ENCODE peak calls at places on chromosomes 6 and 20, in six cellular contexts. L is NB4, T is body of pancreas, P is adrenal gland, R is IMR-90, B is OCI-LY7. F is an unnamed sample.

GRCh38 chr6:162964703-162965140 is 236.9 kb downstream of the PACRG start:
- DNase-seq in P (peak), L (no peak), T (peak), R (peak), B (no peak), F (peak)

GRCh38 chr20:38842017-38842416 is 36.5 kb downstream of the PPP1R16B start:
- DNase-seq in T (no peak), P (no peak), L (no peak), B (peak), R (no peak), F (no peak)

GRCh38 chr6:147161974-147162495 is 42.2 kb upstream of the STXBP5 start:
- DNase-seq in L (peak), P (no peak), T (no peak), B (no peak), R (peak), F (peak)

GRCh38 chr6:41624621-41625365 is 13.5 kb upstream of the MDFI start:
- DNase-seq in R (no peak), T (no peak), B (peak), L (no peak), P (no peak), F (no peak)

GRCh38 chr6:112004397-112005341 is 49.2 kb upstream of the CCN6 start:
- DNase-seq in T (no peak), P (no peak), B (no peak), R (no peak), L (peak), F (no peak)

GRCh38 chr6:39980839-39981580 is 46.7 kb upstream of the MOCS1 start:
- DNase-seq in R (peak), T (peak), B (peak), P (peak), L (peak), F (peak)

GRCh38 chr6:164502838-164503237 is 806.6 kb downstream of the C6orf118 start:
- DNase-seq in L (no peak), P (no peak), B (no peak), T (no peak), R (no peak), F (no peak)

GRCh38 chr20:14775778-14776177 is 438.4 kb upstream of the FLRT3 start:
- DNase-seq in T (peak), B (no peak), P (peak), L (no peak), R (no peak), F (peak)

GRCh38 chr20:49276201-49276894 is 1.5 kb downstream of the ZNFX1 start:
- DNase-seq in P (no peak), T (no peak), L (peak), R (peak), B (peak), F (peak)

GRCh38 chr6:105215506-105215905 is 35.7 kb upstream of the POPDC3 start:
- DNase-seq in T (no peak), P (no peak), R (no peak), L (no peak), B (no peak), F (no peak)

GRCh38 chr6:157840776-157841175 is 17.7 kb downstream of the SNX9 start:
- DNase-seq in P (no peak), R (peak), B (no peak), T (no peak), L (peak), F (peak)

GRCh38 chr20:35947489-35947888 is 6.8 kb downstream of the SCAND1 start:
- DNase-seq in T (no peak), B (peak), R (peak), L (peak), P (no peak), F (no peak)

GRCh38 chr20:63955846-63956663 is at the start of gene UCKL1:
- DNase-seq in B (peak), T (peak), L (peak), P (peak), R (peak), F (peak)

GRCh38 chr6:11622156-11622555 is 84.6 kb downstream of the TMEM170B start:
- DNase-seq in R (no peak), P (no peak), T (no peak), B (no peak), L (no peak), F (no peak)

GRCh38 chr6:149332602-149333311 is 15.2 kb downstream of the TAB2 start:
- DNase-seq in L (no peak), T (no peak), B (no peak), R (no peak), P (no peak), F (peak)

GRCh38 chr20:23435675-23436539 is 3.6 kb upstream of the CSTL1 start:
- DNase-seq in R (no peak), L (no peak), P (no peak), B (no peak), T (peak), F (no peak)

GRCh38 chr6:71414486-71414885 is 125.9 kb downstream of the OGFRL1 start:
- DNase-seq in L (no peak), T (no peak), P (no peak), R (no peak), B (no peak), F (no peak)

GRCh38 chr6:84774174-84775158 is 10.1 kb upstream of the TBX18 start:
- DNase-seq in R (no peak), P (peak), B (no peak), T (peak), L (no peak), F (peak)

GRCh38 chr6:20559924-20560551 is 25.8 kb downstream of the CDKAL1 start:
- DNase-seq in B (no peak), P (no peak), R (no peak), T (no peak), L (no peak), F (no peak)

GRCh38 chr20:52191132-52191435 is 495 bp downstream of the ZFP64 start:
- DNase-seq in B (no peak), T (no peak), R (peak), P (no peak), L (no peak), F (no peak)

GRCh38 chr6:51015394-51015793 is 196.7 kb downstream of the TFAP2B start:
- DNase-seq in T (no peak), L (no peak), B (no peak), P (no peak), R (no peak), F (no peak)

GRCh38 chr6:147947521-147947920 is 395.1 kb upstream of the SASH1 start:
- DNase-seq in T (no peak), B (no peak), R (peak), L (no peak), P (no peak), F (no peak)

GRCh38 chr6:49549691-49550412 is 616 bp upstream of the C6orf141 start:
- DNase-seq in T (no peak), L (no peak), R (no peak), P (no peak), B (no peak), F (no peak)

GRCh38 chr6:16174368-16175078 is 45.6 kb downstream of the MYLIP start:
- DNase-seq in T (no peak), L (no peak), P (no peak), R (no peak), B (no peak), F (no peak)

GRCh38 chr20:19903168-19903676 is 113.9 kb upstream of the NAA20 start:
- DNase-seq in L (peak), B (peak), R (peak), P (peak), T (no peak), F (peak)

GRCh38 chr6:98634569-98634968 is 199.8 kb upstream of the POU3F2 start:
- DNase-seq in R (no peak), P (no peak), T (no peak), L (no peak), B (no peak), F (no peak)

GRCh38 chr6:162459985-162460384 is 267.6 kb downstream of the PRKN start:
- DNase-seq in P (no peak), R (no peak), B (no peak), T (no peak), L (no peak), F (no peak)

GRCh38 chr6:63802606-63803206 is 167.1 kb downstream of the PHF3 start:
- DNase-seq in R (peak), P (no peak), B (peak), L (peak), T (no peak), F (peak)

GRCh38 chr6:129432738-129433137 is 277.2 kb downstream of the ARHGAP18 start:
- DNase-seq in B (no peak), L (no peak), R (peak), P (no peak), T (no peak), F (peak)

GRCh38 chr6:142355481-142356174 is 53.8 kb downstream of the ADGRG6 start:
- DNase-seq in R (no peak), L (no peak), T (no peak), B (no peak), P (no peak), F (no peak)

GRCh38 chr6:1630771-1631217 is 21.1 kb downstream of the FOXC1 start:
- DNase-seq in B (no peak), T (no peak), R (peak), L (no peak), P (no peak), F (peak)

GRCh38 chr20:21371193-21371592 is 26.1 kb downstream of the NKX2-4 start:
- DNase-seq in L (no peak), T (no peak), P (no peak), B (no peak), R (no peak), F (no peak)
- H3K4me3 ChIP-seq in L (no peak), T (no peak), P (no peak), B (no peak), R (no peak), F (no peak)

GRCh38 chr6:169070506-169071176 is 183.0 kb downstream of the THBS2 start:
- DNase-seq in T (peak), B (no peak), R (peak), L (peak), P (peak), F (peak)
- TF ChIP-seq CTCF in T (no peak), B (no peak), R (peak), L (no peak), P (no peak), F (peak)

GRCh38 chr6:168333039-168333438 is 13.5 kb upstream of the DACT2 start:
- DNase-seq in B (peak), T (peak), R (no peak), L (peak), P (no peak), F (no peak)
- H3K4me3 ChIP-seq in B (no peak), T (no peak), R (no peak), L (no peak), P (no peak), F (no peak)

GRCh38 chr20:45223136-45223535 is 2.0 kb downstream of the SEMG2 start:
- DNase-seq in L (no peak), T (no peak), P (no peak), B (no peak), R (no peak), F (no peak)
- TF ChIP-seq CTCF in L (no peak), T (no peak), P (no peak), B (no peak), R (no peak), F (no peak)

DNA sequence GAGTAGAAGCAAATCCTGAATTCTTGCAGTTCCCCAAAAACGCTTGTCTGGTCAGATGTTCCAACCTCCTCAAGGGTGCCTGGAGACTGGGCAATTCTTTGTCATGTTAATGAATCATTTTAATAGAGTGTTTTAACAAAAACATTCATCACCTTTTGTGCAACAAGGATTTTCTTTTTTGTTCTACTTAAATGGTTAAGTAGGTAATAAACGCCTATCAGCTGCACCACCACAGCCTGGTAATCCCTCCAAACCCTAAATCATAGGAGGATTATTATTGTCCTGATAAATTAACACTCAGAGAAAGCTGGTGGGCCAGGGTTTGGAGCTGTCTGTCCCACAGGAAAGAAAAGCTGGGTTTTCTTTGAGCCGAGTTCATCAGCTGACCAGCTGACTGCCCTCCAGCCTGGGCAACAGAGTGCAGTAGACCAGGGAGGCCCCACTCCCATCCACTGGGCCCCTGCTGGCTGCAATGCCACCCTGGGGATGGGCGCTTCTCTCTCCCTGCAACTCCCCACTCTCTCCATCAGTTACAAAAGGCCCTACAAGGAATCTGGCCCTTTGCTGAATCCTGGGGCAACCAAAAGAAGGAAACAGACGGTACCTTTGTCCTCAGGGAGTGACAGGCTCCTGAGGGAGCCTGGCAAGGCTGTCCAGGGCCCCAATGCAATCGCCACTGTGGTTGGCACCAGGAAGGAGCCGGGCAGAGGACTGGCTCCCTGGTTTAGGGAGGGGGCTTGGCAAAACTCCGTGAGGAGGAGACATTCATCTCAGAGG is 23.1 kb upstream of the BMP7 start:
- DNase-seq in R (peak), B (no peak), T (no peak), P (no peak), L (no peak), F (no peak)
- H3K4me3 ChIP-seq in R (no peak), B (no peak), T (no peak), P (no peak), L (no peak), F (no peak)

GRCh38 chr20:46699651-46700359 is 9.6 kb upstream of the SLC2A10 start:
- DNase-seq in P (no peak), L (peak), B (no peak), R (peak), T (no peak), F (no peak)
- TF ChIP-seq CTCF in P (peak), L (peak), B (peak), R (peak), T (peak), F (peak)

GRCh38 chr6:22053385-22053997 is 243.3 kb downstream of the PRL start:
- DNase-seq in R (no peak), L (no peak), B (no peak), T (no peak), P (no peak), F (no peak)

GRCh38 chr6:22057962-22058361 is 238.9 kb downstream of the PRL start:
- DNase-seq in L (no peak), R (peak), B (no peak), T (no peak), P (no peak), F (peak)

DNA sequence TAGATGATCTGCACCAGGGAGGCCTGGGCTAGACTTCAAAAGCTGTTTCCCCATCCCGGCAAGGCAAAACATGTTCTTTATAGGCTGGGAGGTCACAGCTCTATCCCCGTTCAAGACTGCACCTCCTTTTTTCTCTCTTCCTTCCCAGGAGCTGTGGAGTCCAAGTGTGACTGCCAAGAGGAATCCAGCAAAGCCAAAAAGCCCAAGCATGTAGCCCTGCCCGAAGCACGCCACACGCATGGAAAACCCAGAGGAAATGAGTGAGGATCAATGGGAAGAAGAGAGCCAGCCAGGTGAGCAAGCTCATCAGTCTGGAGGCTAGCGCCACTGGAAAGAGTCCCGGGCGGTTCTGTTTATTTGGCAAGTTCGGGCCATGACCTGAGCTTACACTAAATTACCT is 240.4 kb downstream of the PRL start:
- DNase-seq in T (no peak), R (no peak), P (no peak), B (no peak), L (no peak), F (no peak)
- H3K4me3 ChIP-seq in T (no peak), R (no peak), P (no peak), B (no peak), L (no peak), F (no peak)

DNA sequence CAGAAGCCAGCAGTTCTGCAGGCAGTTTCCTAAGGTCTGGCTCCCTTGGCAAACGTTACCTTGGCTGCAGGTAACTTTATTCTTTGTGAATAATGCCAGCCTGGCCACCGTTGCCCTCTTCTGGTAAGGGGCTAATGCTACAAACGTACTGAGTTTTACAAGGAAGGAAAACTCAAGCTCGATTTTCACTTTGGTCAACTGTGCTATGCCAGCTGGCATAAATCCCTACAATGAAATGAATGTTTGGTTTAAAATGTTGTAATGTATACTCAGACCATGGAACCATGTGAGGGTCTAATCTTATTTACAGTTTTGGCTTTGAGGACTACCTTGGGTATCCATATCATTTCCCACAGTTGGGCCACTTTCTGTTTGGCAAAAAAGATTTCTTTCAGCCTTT is 101.4 kb downstream of the SLX4IP start:
- DNase-seq in T (peak), L (peak), R (peak), P (no peak), B (peak), F (peak)
- TF ChIP-seq CTCF in T (peak), L (peak), R (peak), P (peak), B (peak), F (peak)

DNA sequence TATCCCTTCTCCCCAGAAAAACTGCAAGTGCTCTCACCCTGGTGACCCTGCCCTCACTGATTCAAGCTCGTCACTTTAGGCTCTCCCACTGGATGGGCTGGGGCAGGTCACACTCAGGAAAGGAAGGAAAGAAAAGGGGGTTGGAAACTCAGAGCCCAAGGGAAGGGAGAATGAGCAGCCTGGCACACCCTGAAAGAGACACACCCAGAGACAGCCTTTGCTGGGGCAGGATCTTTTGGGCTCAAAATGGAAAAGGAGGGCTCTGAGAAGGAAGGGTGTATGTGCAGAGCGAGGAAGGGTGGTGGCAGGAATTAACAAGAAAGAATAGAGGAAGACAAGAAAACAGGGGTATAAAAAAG is 2.5 kb downstream of the PPP1R18 start:
- DNase-seq in R (no peak), T (no peak), P (no peak), L (no peak), B (no peak), F (no peak)
- H3K4me3 ChIP-seq in R (peak), T (peak), P (peak), L (peak), B (peak), F (peak)

DNA sequence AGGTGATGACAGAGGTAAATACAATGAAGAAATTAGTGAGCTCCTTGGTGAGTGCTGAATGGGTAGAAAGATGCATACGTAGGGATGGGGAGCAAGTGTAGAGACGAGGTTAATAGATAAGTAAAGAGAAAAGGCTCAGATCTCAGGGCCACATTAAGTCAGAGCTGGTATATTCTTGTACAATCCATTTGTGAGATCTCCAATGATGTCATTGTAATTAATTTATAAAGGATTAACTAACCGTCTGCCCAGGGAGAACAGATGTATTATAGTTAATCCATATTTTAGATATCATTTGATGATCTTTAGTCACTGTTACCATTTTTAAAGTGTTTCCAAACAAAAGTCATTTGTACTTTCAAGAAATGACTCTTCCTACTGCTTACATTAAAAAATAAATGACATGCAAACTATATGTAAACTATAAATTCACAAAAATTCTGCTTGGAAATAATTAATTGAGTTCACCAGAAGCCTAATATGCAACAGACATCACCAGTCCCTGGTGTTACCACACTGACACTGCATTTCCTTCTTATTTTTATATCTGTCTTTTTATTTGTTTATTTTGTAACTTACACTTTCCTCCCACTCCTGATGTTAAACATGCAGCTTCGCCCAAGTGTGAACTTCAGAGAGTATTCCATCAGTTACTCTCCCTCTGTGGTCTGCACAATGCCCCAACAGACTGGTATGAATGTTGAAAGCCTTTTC is 43.6 kb downstream of the SMPDL3A start:
- DNase-seq in P (no peak), L (no peak), B (no peak), R (no peak), T (no peak), F (no peak)
- TF ChIP-seq CTCF in P (no peak), L (no peak), B (no peak), R (no peak), T (no peak), F (no peak)